ENCODE peak calls at places on chromosome 16, in ten cellular contexts. E is fibroblast of the conjunctiva, Z is cardiac muscle cell, A is BJ, F is A549, K is HEK293T, I is cardiac fibroblast, C is RWPE1, W is IMR-90, H is right cardiac atrium. T is an unnamed sample.
A peak's percentile ranks its signal among the peaks of the same experiment; 100 is the strongest.

GRCh38 chr16:75192606-75193264 is 14.2 kb downstream of the CTRB2 start:
- DNase-seq in W (no peak), C (no peak), F (no peak), H (no peak), I (no peak), E (no peak), K (no peak), A (no peak), Z (no peak), T (no peak)

GRCh38 chr16:69486272-69486671 is 61.9 kb downstream of the CYB5B start:
- DNase-seq in E (no peak), A (no peak), I (no peak), H (no peak), W (no peak), F (no peak), Z (no peak), K (no peak), C (no peak), T (no peak)

GRCh38 chr16:55294129-55294528 is 29.9 kb upstream of the IRX6 start:
- DNase-seq in F (no peak), C (peak; percentile 5), E (no peak), W (no peak), K (peak; percentile 11), Z (no peak), A (no peak), I (no peak), H (no peak), T (no peak)

GRCh38 chr16:50458694-50459271 is 89.4 kb upstream of the NKD1 start:
- DNase-seq in W (no peak), C (no peak), Z (no peak), E (no peak), I (no peak), A (no peak), K (no peak), H (no peak), F (no peak), T (no peak)

GRCh38 chr16:67926181-67926742 is 5.4 kb downstream of the CTRL start:
- DNase-seq in H (no peak), E (no peak), A (no peak), C (peak; percentile 36), F (no peak), Z (no peak), I (no peak), W (peak; percentile 30), K (peak; percentile 62), T (peak; percentile 34)

GRCh38 chr16:48000622-48001021 is 155.2 kb downstream of the ABCC12 start:
- DNase-seq in Z (no peak), K (no peak), E (no peak), F (no peak), C (no peak), W (no peak), H (no peak), I (no peak), A (no peak), T (no peak)

GRCh38 chr16:76963614-76964315 is 227.2 kb upstream of the MON1B start:
- DNase-seq in F (no peak), C (no peak), Z (no peak), K (no peak), H (no peak), A (no peak), I (no peak), E (no peak), W (no peak), T (no peak)

GRCh38 chr16:72094266-72094610 is 591 bp downstream of the DHX38 start:
- DNase-seq in I (no peak), H (no peak), W (no peak), Z (no peak), E (no peak), K (no peak), C (no peak), F (no peak), A (no peak), T (peak; percentile 13)

GRCh38 chr16:72972878-72973571 is 74.9 kb downstream of the ZFHX3 start:
- DNase-seq in H (no peak), E (no peak), Z (no peak), W (no peak), A (peak; percentile 56), F (no peak), K (no peak), I (no peak), C (peak; percentile 87), T (no peak)

GRCh38 chr16:70635356-70636016 is 10.9 kb upstream of the IL34 start:
- DNase-seq in Z (peak; percentile 76), F (no peak), A (peak; percentile 30), H (no peak), C (peak; percentile 61), E (no peak), W (peak; percentile 84), I (peak; percentile 82), K (no peak), T (peak; percentile 91)

GRCh38 chr16:4318171-4318910 is 2.5 kb downstream of the GLIS2 start:
- DNase-seq in H (no peak), W (no peak), F (no peak), C (no peak), A (no peak), K (no peak), E (no peak), I (peak; percentile 36), Z (no peak), T (peak; percentile 63)

GRCh38 chr16:57810197-57811024 is 8.1 kb upstream of the KIFC3 start:
- DNase-seq in E (no peak), F (peak; percentile 98), K (no peak), W (peak; percentile 68), A (peak; percentile 57), Z (peak; percentile 87), H (peak; percentile 74), I (peak; percentile 85), C (peak; percentile 78), T (no peak)

GRCh38 chr16:12095275-12096161 is 119.0 kb downstream of the SNX29 start:
- DNase-seq in H (peak; percentile 65), Z (peak; percentile 73), C (peak; percentile 45), A (no peak), I (peak; percentile 77), E (peak; percentile 37), K (peak; percentile 77), F (peak; percentile 41), W (peak; percentile 62), T (peak; percentile 70)

GRCh38 chr16:53358884-53359283 is 75.4 kb upstream of the RBL2 start:
- DNase-seq in A (no peak), H (no peak), C (no peak), Z (no peak), E (no peak), I (no peak), W (no peak), F (no peak), K (no peak), T (no peak)

GRCh38 chr16:77677129-77677528 is 45.2 kb upstream of the NUDT7 start:
- DNase-seq in E (no peak), Z (no peak), K (no peak), F (no peak), C (peak; percentile 13), A (no peak), H (no peak), W (no peak), I (no peak), T (peak; percentile 63)

GRCh38 chr16:15523092-15523541 is 88.7 kb downstream of the BMERB1 start:
- DNase-seq in Z (no peak), W (no peak), E (no peak), A (no peak), I (no peak), H (peak; percentile 21), C (no peak), K (no peak), F (peak; percentile 71), T (no peak)

T was measured in fibroblast of the aortic adventitia.